ENCODE peak calls at places on chromosomes 6 and 20, in ten cellular contexts. L is OCI-LY7, P is IMR-90, O is fibroblast of lung, Q is astrocyte, G is HCT116, X is H9, H is endothelial cell of umbilical vein, J is neuronal stem cell, N is H1. I is an unnamed sample.
A peak's percentile ranks its signal among the peaks of the same experiment; 100 is the strongest.

GRCh38 chr6:132300323-132300949 is 100.8 kb downstream of the MOXD1 start:
- DNase-seq in L (peak; percentile 82), P (peak; percentile 75), O (peak; percentile 77), Q (peak; percentile 17), G (peak; percentile 40), X (peak; percentile 43), H (peak; percentile 53), J (no peak), N (no peak), I (no peak)

GRCh38 chr6:149128489-149129145 is 188.9 kb upstream of the TAB2 start:
- DNase-seq in L (peak; percentile 13), P (no peak), O (peak; percentile 51), Q (no peak), G (no peak), X (no peak), H (peak; percentile 21), J (no peak), N (no peak), I (peak; percentile 90)

GRCh38 chr20:60372282-60372681 is 414.1 kb downstream of the CDH26 start:
- DNase-seq in L (no peak), P (no peak), O (no peak), Q (no peak), G (no peak), X (no peak), H (no peak), J (no peak), N (no peak), I (no peak)

GRCh38 chr20:43558412-43559146 is at the start of gene SGK2:
- DNase-seq in L (no peak), P (peak; percentile 43), O (peak; percentile 30), Q (peak; percentile 59), G (no peak), X (no peak), H (no peak), J (no peak), N (no peak), I (no peak)

GRCh38 chr6:79455446-79455845 is 81.8 kb downstream of the LCA5 start:
- DNase-seq in L (no peak), P (no peak), O (no peak), Q (no peak), G (no peak), X (no peak), H (no peak), J (no peak), N (no peak), I (no peak)

GRCh38 chr6:87431263-87431662 is 23.5 kb downstream of the CFAP206 start:
- DNase-seq in L (no peak), P (no peak), O (peak; percentile 1), Q (no peak), G (no peak), X (no peak), H (no peak), J (no peak), N (no peak), I (no peak)

GRCh38 chr6:88165877-88166492 is at the start of gene CNR1:
- DNase-seq in L (peak; percentile 83), P (no peak), O (peak; percentile 2), Q (peak; percentile 8), G (no peak), X (peak; percentile 63), H (peak; percentile 24), J (peak; percentile 60), N (peak; percentile 78), I (no peak)

GRCh38 chr6:46452312-46452917 is 38.8 kb downstream of the RCAN2 start:
- DNase-seq in L (no peak), P (no peak), O (no peak), Q (no peak), G (no peak), X (no peak), H (no peak), J (no peak), N (no peak), I (no peak)

GRCh38 chr20:3312940-3313656 is 74.1 kb upstream of the SLC4A11 start:
- DNase-seq in L (no peak), P (peak; percentile 53), O (peak; percentile 55), Q (peak; percentile 46), G (no peak), X (no peak), H (peak; percentile 82), J (no peak), N (no peak), I (no peak)
- H3K27ac ChIP-seq in L (no peak overlapping the region), P (peak overlapping the region; percentile 74), O (no peak overlapping the region), Q (peak overlapping the region; percentile 31), G (no peak overlapping the region), X (no peak overlapping the region), H (no peak overlapping the region), J (no peak overlapping the region), N (no peak overlapping the region), I (no peak overlapping the region)

GRCh38 chr6:152118678-152119077 is 311.2 kb downstream of the ESR1 start:
- DNase-seq in L (no peak), P (no peak), O (no peak), Q (no peak), G (no peak), X (no peak), H (no peak), J (no peak), N (no peak), I (no peak)

GRCh38 chr6:152118224-152118623 is 310.7 kb downstream of the ESR1 start:
- DNase-seq in L (no peak), P (no peak), O (no peak), Q (no peak), G (no peak), X (no peak), H (no peak), J (no peak), N (no peak), I (no peak)

GRCh38 chr6:152121910-152122309 is 314.4 kb downstream of the ESR1 start:
- DNase-seq in L (no peak), P (no peak), O (peak; percentile 13), Q (no peak), G (no peak), X (no peak), H (no peak), J (no peak), N (no peak), I (no peak)

GRCh38 chr6:152112503-152113261 is 305.2 kb downstream of the ESR1 start:
- DNase-seq in L (no peak), P (no peak), O (no peak), Q (no peak), G (no peak), X (no peak), H (peak; percentile 66), J (no peak), N (no peak), I (no peak)

GRCh38 chr6:152117156-152118129 is 310.0 kb downstream of the ESR1 start:
- DNase-seq in L (no peak), P (no peak), O (no peak), Q (no peak), G (no peak), X (no peak), H (no peak), J (no peak), N (no peak), I (no peak)
- H2AFZ ChIP-seq in L (no peak overlapping the region), P (no peak overlapping the region), O (no peak overlapping the region), Q (no peak overlapping the region), G (no peak overlapping the region), X (no peak overlapping the region), H (no peak overlapping the region), J (no peak overlapping the region), N (no peak overlapping the region), I (no peak overlapping the region)

GRCh38 chr6:67045076-67045475 is 1338.0 kb upstream of the EYS start:
- DNase-seq in L (no peak), P (no peak), O (peak; percentile 84), Q (no peak), G (no peak), X (no peak), H (no peak), J (no peak), N (no peak), I (no peak)

DNA sequence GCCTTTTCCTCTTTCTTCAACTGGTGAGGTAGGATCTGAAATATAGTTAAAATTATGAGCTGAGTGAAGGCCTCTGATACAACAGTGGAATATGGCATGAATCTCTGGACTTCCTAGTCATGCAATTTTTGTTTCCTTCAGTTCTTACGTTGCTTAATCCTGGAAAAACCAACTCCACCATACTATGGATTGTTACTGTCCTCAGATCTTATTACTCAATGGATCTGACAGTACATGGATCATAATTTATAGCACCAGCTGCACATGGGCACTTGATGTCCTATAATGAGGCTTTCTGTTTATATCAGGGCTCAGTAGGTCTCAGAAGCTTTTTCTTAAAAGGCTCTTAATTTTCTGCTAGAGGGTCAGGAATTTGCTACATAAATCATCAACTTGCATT is 1341.0 kb upstream of the EYS start:
- DNase-seq in L (no peak), P (no peak), O (peak; percentile 43), Q (no peak), G (no peak), X (no peak), H (no peak), J (no peak), N (no peak), I (no peak)
- H3K27ac ChIP-seq in L (no peak overlapping the region), P (no peak overlapping the region), O (no peak overlapping the region), Q (no peak overlapping the region), G (no peak overlapping the region), X (no peak overlapping the region), H (no peak overlapping the region), J (no peak overlapping the region), N (no peak overlapping the region), I (no peak overlapping the region)

GRCh38 chr6:164720-165119 is 127.6 kb upstream of the DUSP22 start:
- DNase-seq in L (no peak), P (no peak), O (no peak), Q (no peak), G (no peak), X (no peak), H (no peak), J (no peak), N (no peak), I (no peak)

GRCh38 chr6:165263-165662 is 127.0 kb upstream of the DUSP22 start:
- DNase-seq in L (no peak), P (no peak), O (no peak), Q (no peak), G (no peak), X (no peak), H (no peak), J (no peak), N (no peak), I (no peak)

GRCh38 chr6:165906-166305 is 126.4 kb upstream of the DUSP22 start:
- DNase-seq in L (no peak), P (no peak), O (no peak), Q (no peak), G (no peak), X (no peak), H (no peak), J (no peak), N (no peak), I (no peak)

GRCh38 chr6:174036-174435 is 118.3 kb upstream of the DUSP22 start:
- DNase-seq in L (no peak), P (no peak), O (no peak), Q (no peak), G (no peak), X (no peak), H (no peak), J (no peak), N (no peak), I (no peak)

DNA sequence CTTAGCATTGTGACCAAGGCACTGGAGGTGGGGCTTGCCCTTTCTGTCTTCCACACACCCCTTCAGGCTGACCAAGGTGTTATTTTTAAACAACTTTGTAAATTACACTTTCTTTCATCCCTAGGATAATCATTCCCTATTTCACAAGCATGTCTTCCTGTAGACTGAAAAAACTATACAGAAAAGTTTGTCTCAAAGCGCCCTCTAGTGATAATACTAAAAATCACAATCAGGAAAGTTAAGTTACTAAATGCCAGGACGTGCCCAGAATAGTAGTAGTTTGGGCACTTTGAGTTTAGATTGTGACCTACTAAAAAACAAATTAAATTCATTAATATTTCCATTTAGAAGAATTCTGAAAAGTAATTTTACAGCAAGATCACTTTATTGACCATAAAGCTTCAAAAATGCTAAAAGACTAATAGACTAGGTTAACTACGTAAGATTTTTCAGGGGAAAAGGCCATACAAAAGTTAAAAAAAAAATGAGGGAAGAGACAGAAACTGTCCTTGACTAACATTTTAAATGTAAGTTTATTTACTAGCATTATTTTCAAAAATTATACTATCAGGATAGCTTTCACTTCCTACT is 123.3 kb upstream of the DUSP22 start:
- DNase-seq in L (peak; percentile 62), P (peak; percentile 55), O (peak; percentile 69), Q (peak; percentile 30), G (peak; percentile 38), X (no peak), H (peak; percentile 37), J (peak; percentile 35), N (no peak), I (no peak)
- H2AFZ ChIP-seq in L (no peak overlapping the region), P (no peak overlapping the region), O (no peak overlapping the region), Q (no peak overlapping the region), G (peak overlapping the region; percentile 29), X (no peak overlapping the region), H (no peak overlapping the region), J (no peak overlapping the region), N (no peak overlapping the region), I (no peak overlapping the region)